ENCODE peak calls at places on chromosomes 16 and 17, in four cellular contexts. P is H1, V is HepG2, C is GM12878. D is an unnamed sample.

GRCh38 chr16:67407176-67407787 is 9.0 kb downstream of the ZDHHC1 start:
- DNase-seq in P (no peak), V (no peak), C (no peak), D (no peak)

GRCh38 chr17:79840204-79840988 is 1.2 kb upstream of the CBX4 start:
- DNase-seq in P (peak; percentile 67), V (no peak), C (no peak), D (no peak)

GRCh38 chr16:14283786-14284185 is 212.7 kb downstream of the MRTFB start:
- DNase-seq in P (peak; percentile 61), V (no peak), C (no peak), D (no peak)

GRCh38 chr17:72117470-72117747 is 3.4 kb upstream of the SOX9 start:
- DNase-seq in P (no peak), V (no peak), C (no peak), D (no peak)

GRCh38 chr17:2383628-2384167 is 17.2 kb downstream of the MNT start:
- DNase-seq in P (no peak), V (no peak), C (no peak), D (no peak)

GRCh38 chr17:4623249-4623648 is 18.2 kb downstream of the ALOX15 start:
- DNase-seq in P (no peak), V (no peak), C (no peak), D (no peak)

GRCh38 chr17:11944587-11944986 is 52.7 kb downstream of the ZNF18 start:
- DNase-seq in P (no peak), V (no peak), C (no peak), D (no peak)

GRCh38 chr16:66377327-66377723 is 10.8 kb downstream of the CDH5 start:
- DNase-seq in P (no peak), V (no peak), C (no peak), D (no peak)

GRCh38 chr16:79873825-79874224 is 273.3 kb upstream of the MAF start:
- DNase-seq in P (no peak), V (no peak), C (no peak), D (no peak)

GRCh38 chr17:66040402-66040801 is 151.5 kb downstream of the CEP112 start:
- DNase-seq in P (no peak), V (peak; percentile 7), C (no peak), D (no peak)

GRCh38 chr16:56252835-56253234 is 61.5 kb downstream of the GNAO1 start:
- DNase-seq in P (no peak), V (no peak), C (no peak), D (no peak)

GRCh38 chr16:60166111-60166510 is 1432.0 kb upstream of the GOT2 start:
- DNase-seq in P (no peak), V (no peak), C (no peak), D (no peak)

GRCh38 chr17:73071387-73071999 is 21.0 kb downstream of the SLC39A11 start:
- DNase-seq in P (no peak), V (peak; percentile 80), C (no peak), D (no peak)

GRCh38 chr16:70437017-70437581 is 1.8 kb downstream of the ST3GAL2 start:
- DNase-seq in P (peak; percentile 67), V (peak; percentile 57), C (no peak), D (peak; percentile 91)

GRCh38 chr16:68901910-68902309 is 58.6 kb downstream of the TANGO6 start:
- DNase-seq in P (no peak), V (no peak), C (no peak), D (no peak)

GRCh38 chr17:43789482-43789881 is 9.2 kb downstream of the CFAP97D1 start:
- DNase-seq in P (no peak), V (no peak), C (no peak), D (no peak)

GRCh38 chr17:2892305-2892971 is 96.2 kb downstream of the RAP1GAP2 start:
- DNase-seq in P (no peak), V (peak; percentile 70), C (no peak), D (no peak)

GRCh38 chr17:19876524-19877161 is 8.9 kb upstream of the ULK2 start:
- DNase-seq in P (no peak), V (no peak), C (no peak), D (no peak)

GRCh38 chr17:45388604-45389325 is 43.9 kb downstream of the ARHGAP27 start:
- DNase-seq in P (no peak), V (no peak), C (no peak), D (no peak)

GRCh38 chr17:973053-973452 is 6.5 kb downstream of the NXN start:
- DNase-seq in P (no peak), V (no peak), C (no peak), D (no peak)

GRCh38 chr17:41967141-41967920 is 736 bp downstream of the CNP start:
- DNase-seq in P (peak; percentile 59), V (peak; percentile 82), C (no peak), D (no peak)

GRCh38 chr16:64864232-64864803 is 257.5 kb downstream of the CDH11 start:
- DNase-seq in P (no peak), V (no peak), C (no peak), D (no peak)

GRCh38 chr16:66984902-66985311 is 3.5 kb upstream of the CES4A start:
- DNase-seq in P (no peak), V (no peak), C (no peak), D (no peak)

GRCh38 chr17:45288825-45289224 is 26.9 kb upstream of the SPATA32 start:
- DNase-seq in P (no peak), V (no peak), C (no peak), D (no peak)

GRCh38 chr16:89155184-89155679 is 16.3 kb upstream of the CDH15 start:
- DNase-seq in P (no peak), V (no peak), C (no peak), D (no peak)

GRCh38 chr17:27069842-27070508 is 223.9 kb upstream of the WSB1 start:
- DNase-seq in P (no peak), V (no peak), C (no peak), D (no peak)

GRCh38 chr16:85328665-85329058 is 216.4 kb upstream of the CIBAR2 start:
- DNase-seq in P (peak; percentile 87), V (no peak), C (no peak), D (no peak)

GRCh38 chr17:56598471-56598870 is 5.0 kb downstream of the NOG start:
- DNase-seq in P (no peak), V (no peak), C (no peak), D (peak; percentile 11)

GRCh38 chr16:28537964-28538732 is 626 bp downstream of the NUPR1 start:
- DNase-seq in P (no peak), V (no peak), C (no peak), D (no peak)

GRCh38 chr17:68794636-68795503 is 160.3 kb downstream of the ABCA8 start:
- DNase-seq in P (no peak), V (peak; percentile 41), C (no peak), D (no peak)

GRCh38 chr17:50264263-50265113 is 9.8 kb upstream of the TMEM92 start:
- DNase-seq in P (peak; percentile 63), V (no peak), C (no peak), D (no peak)

GRCh38 chr17:50260501-50260911 is 13.8 kb upstream of the TMEM92 start:
- DNase-seq in P (no peak), V (no peak), C (no peak), D (no peak)

GRCh38 chr17:50261051-50261915 is 13.0 kb upstream of the TMEM92 start:
- DNase-seq in P (no peak), V (no peak), C (no peak), D (no peak)

GRCh38 chr17:50263293-50264262 is 10.7 kb upstream of the TMEM92 start:
- DNase-seq in P (no peak), V (no peak), C (no peak), D (no peak)

DNA sequence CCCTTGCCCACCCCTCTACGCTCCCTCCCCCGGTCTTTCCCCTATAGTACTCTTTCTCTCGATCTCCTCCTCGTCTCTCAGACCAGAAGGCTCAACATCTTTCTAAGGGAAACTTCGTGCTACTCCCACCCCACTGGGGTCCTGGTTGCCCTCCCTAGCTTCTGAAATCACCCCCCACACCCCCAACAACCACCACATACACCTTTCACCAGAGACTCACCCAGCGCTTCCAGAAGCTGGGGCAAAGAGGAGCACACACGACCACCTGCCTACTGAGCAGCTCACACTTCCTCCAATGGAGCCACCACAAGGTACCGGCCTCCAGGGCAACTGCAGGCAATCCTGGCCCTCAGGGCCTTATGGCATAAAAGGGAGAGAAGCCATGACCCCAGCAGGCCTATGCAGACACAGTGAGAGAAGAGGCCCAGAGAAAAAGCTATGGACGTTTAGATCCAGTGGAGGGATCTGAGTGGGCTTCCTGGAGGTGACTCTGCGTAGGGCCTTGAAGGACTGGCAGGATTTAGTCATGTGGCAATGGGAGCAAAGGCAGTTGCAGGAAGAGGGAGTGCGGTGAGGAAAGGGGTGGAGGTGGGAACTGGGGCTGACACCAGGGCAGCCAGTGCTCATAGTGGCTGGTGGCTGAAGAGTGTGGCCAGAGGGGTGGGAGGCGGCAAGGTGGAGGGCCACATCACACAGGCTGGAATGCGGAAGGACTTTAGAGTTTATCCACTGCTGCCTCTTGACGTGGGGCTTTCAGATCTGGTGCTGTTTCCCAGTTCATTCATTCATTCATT is 12.1 kb upstream of the TMEM92 start:
- DNase-seq in P (no peak), V (no peak), C (no peak), D (no peak)
- H3K9ac ChIP-seq in P (no peak overlapping the region), V (no peak overlapping the region), C (no peak overlapping the region), D (no peak overlapping the region)

DNA sequence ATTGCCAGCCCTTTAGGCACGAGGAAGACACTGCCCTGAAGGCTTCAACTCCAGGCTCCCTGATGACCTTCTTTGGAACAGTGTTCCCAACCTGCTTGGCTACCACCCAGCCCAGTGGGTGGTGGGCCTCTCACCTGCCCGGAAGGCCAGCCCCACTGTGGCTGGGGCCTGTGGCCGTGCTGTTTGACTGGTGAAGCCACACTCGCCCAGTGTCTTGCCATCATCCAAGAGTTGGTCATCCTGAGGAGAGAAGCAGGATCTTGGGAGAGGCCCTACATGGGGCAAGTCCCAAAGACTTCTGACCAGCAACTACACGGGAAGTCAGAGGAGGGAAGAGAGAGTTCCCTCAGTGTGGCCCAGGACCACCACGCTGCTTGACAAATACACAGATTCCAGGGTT is 1.8 kb downstream of the ELOB start:
- DNase-seq in P (no peak), V (no peak), C (no peak), D (no peak)
- TF ChIP-seq YY1 in P (no peak), V (no peak), C (no peak), D (no peak)

GRCh38 chr17:7589891-7590611 is at the start of gene SOX15:
- DNase-seq in P (peak; percentile 79), V (no peak), C (no peak), D (no peak)

GRCh38 chr17:7587831-7588230 is 2.1 kb downstream of the SOX15 start:
- DNase-seq in P (no peak), V (no peak), C (no peak), D (no peak)

GRCh38 chr17:7590743-7591142 is 849 bp upstream of the SOX15 start:
- DNase-seq in P (peak; percentile 63), V (no peak), C (no peak), D (peak; percentile 88)

GRCh38 chr17:7588553-7589203 is 1.2 kb downstream of the SOX15 start:
- DNase-seq in P (no peak), V (no peak), C (no peak), D (no peak)

GRCh38 chr17:7589204-7589868 is 558 bp downstream of the SOX15 start:
- DNase-seq in P (peak; percentile 91), V (no peak), C (no peak), D (no peak)
- TF ChIP-seq SUZ12 in P (peak; percentile 23), V (no peak), C (no peak), D (no peak)

GRCh38 chr17:82657926-82658325 is 9.7 kb upstream of the WDR45B start:
- DNase-seq in P (no peak), V (no peak), C (no peak), D (no peak)

GRCh38 chr17:82655523-82655922 is 7.3 kb upstream of the WDR45B start:
- DNase-seq in P (no peak), V (no peak), C (no peak), D (no peak)

GRCh38 chr17:82656266-82656665 is 8.0 kb upstream of the WDR45B start:
- DNase-seq in P (no peak), V (no peak), C (no peak), D (no peak)

GRCh38 chr17:82653651-82654528 is 5.6 kb upstream of the WDR45B start:
- DNase-seq in P (no peak), V (no peak), C (no peak), D (no peak)

GRCh38 chr17:82655038-82655479 is 6.8 kb upstream of the WDR45B start:
- DNase-seq in P (no peak), V (no peak), C (no peak), D (no peak)
- H3K9ac ChIP-seq in P (no peak overlapping the region), V (peak overlapping the region; percentile 44), C (no peak overlapping the region), D (no peak overlapping the region)

D was measured in NT2/D1.